ENCODE peak calls at places on chromosomes 3 and 15, in four cellular contexts. N, A, W and H are unnamed samples.
A peak's percentile ranks its signal among the peaks of the same experiment; 100 is the strongest.

GRCh38 chr3:194095464-194095863 is 40.5 kb upstream of the HES1 start:
- DNase-seq in A (no peak), N (no peak), W (no peak), H (no peak)

GRCh38 chr15:42289166-42289565 is 15.9 kb upstream of the TMEM87A start:
- DNase-seq in N (no peak), A (no peak), W (no peak), H (no peak)

GRCh38 chr3:186042521-186043202 is 66.2 kb downstream of the ETV5 start:
- DNase-seq in A (no peak), W (no peak), N (no peak), H (no peak)

GRCh38 chr3:30628188-30628930 is 22.0 kb downstream of the TGFBR2 start:
- DNase-seq in W (no peak), A (no peak), N (no peak), H (no peak)

GRCh38 chr3:52298147-52299098 is 10.8 kb downstream of the GLYCTK start:
- DNase-seq in A (no peak), N (peak; percentile 51), W (no peak), H (no peak)

GRCh38 chr15:92020765-92021164 is 167.3 kb downstream of the SLCO3A1 start:
- DNase-seq in W (no peak), A (no peak), N (no peak), H (no peak)

GRCh38 chr3:57060089-57060829 is at the start of gene SPATA12:
- DNase-seq in N (no peak), A (no peak), W (peak; percentile 83), H (no peak)

GRCh38 chr15:90240856-90241255 is 6.8 kb downstream of the GDPGP1 start:
- DNase-seq in N (no peak), W (no peak), A (no peak), H (no peak)

GRCh38 chr15:70523192-70523591 is 240.2 kb downstream of the UACA start:
- DNase-seq in N (no peak), W (no peak), A (no peak), H (no peak)

GRCh38 chr3:46656778-46657556 is 36.5 kb downstream of the ALS2CL start:
- DNase-seq in N (no peak), W (no peak), A (no peak), H (no peak)

GRCh38 chr3:113088616-113089015 is 97.8 kb downstream of the GTPBP8 start:
- DNase-seq in W (no peak), A (no peak), N (no peak), H (no peak)

GRCh38 chr3:125240496-125240895 is 27.9 kb upstream of the SLC12A8 start:
- DNase-seq in W (no peak), N (no peak), A (no peak), H (no peak)

GRCh38 chr15:45333550-45333949 is 44.8 kb downstream of the GATM start:
- DNase-seq in W (no peak), A (no peak), N (peak; percentile 21), H (no peak)

GRCh38 chr3:4533489-4534443 is 40.6 kb downstream of the ITPR1 start:
- DNase-seq in W (no peak), A (no peak), N (no peak), H (no peak)

GRCh38 chr3:135237371-135237770 is 442.3 kb downstream of the EPHB1 start:
- DNase-seq in N (no peak), A (no peak), W (no peak), H (no peak)
- TF ChIP-seq CTCF in N (no peak), A (no peak), W (no peak), H (no peak)

GRCh38 chr3:141402476-141403171 is 34.3 kb downstream of the ZBTB38 start:
- DNase-seq in N (peak; percentile 76), W (peak; percentile 71), A (peak; percentile 43), H (peak; percentile 64)
- TF ChIP-seq CTCF in N (no peak), W (no peak), A (no peak), H (no peak)

GRCh38 chr15:72202302-72202701 is 4.7 kb upstream of the GRAMD2A start:
- DNase-seq in N (no peak), A (no peak), W (no peak), H (no peak)
- TF ChIP-seq CTCF in N (no peak), A (no peak), W (no peak), H (no peak)

GRCh38 chr3:129162729-129163579 is 2.1 kb upstream of the ISY1 start:
- DNase-seq in W (no peak), N (no peak), A (no peak), H (no peak)
- TF ChIP-seq CTCF in W (no peak), N (peak; percentile 24), A (peak; percentile 14), H (peak; percentile 23)

GRCh38 chr3:171472552-171472951 is 12.3 kb upstream of the TNIK start:
- DNase-seq in N (no peak), W (no peak), A (no peak), H (no peak)
- TF ChIP-seq CTCF in N (no peak), W (no peak), A (no peak), H (no peak)

DNA sequence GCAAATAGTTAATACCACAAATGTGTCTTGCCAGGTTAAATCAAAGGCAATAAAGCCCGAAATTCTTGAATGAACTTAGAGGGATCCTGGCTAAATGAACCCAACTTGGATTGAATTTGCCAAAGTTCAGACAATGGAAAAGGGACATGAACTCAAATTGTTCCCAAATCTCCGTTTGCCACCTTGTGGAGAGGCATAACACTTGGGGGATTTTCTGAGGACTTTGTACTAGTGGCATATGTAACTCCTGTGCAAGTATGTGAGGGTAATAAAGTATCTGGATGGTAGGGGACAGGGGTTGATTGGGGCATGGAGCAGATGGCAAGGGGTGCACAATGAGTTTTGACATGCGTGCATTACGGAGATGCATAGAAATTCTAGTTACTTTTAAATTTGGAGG is 1.3 kb upstream of the TCAIM start:
- DNase-seq in N (peak; percentile 17), A (no peak), W (no peak), H (no peak)
- TF ChIP-seq CTCF in N (no peak), A (no peak), W (no peak), H (no peak)

DNA sequence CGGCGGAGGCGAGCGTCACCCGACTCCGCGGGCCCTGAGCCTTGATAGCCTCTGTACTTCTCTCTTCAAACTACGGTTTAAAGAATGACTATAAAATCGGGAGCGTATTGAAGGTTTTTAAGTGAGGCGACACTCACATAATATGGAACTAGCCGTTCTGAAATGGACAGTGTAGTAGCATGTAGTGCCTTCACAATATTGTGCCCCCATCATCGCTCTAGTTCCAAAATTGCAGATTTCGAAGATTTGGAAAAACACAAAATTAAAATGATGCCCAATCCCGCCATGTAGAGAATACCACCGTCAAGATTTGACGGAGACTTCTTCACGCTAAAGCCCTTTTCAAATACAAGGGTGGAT is 330 bp upstream of the TAMM41 start:
- DNase-seq in N (no peak), A (no peak), W (no peak), H (no peak)
- TF ChIP-seq CTCF in N (no peak), A (no peak), W (no peak), H (no peak)

DNA sequence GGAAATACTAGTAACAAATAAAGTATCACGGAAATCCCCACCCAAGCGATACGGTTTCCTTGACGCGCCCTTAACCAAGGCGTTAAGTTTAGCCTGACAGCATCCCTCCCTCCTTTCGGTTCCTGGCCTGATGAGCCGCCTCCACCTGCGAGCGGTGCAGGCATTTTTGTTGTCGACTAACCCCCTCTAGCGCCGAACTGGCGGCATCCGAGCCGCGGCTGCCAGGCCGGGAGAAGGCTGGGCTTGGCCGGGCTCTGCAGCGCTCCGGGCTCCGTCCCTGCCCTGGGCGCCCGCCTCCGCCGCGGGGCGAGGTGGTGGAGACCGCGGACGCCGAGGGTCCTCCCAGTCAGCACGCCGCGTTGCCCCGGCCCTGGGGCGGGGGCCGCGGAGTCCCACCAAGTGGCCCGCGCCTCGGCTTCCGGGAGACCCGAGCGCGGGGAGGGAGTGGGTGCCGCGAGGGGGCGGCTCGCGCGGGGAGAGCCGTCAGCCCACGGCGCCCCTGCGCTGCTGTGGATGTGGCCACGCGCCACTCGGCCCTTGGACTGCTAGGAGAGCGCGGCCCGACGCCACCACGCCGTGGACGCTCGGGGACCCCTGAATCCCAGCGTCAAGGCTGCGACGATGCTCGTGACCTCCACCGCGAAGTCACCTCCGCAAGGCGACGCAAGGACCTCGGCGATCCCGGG is 1.1 kb upstream of the EPHA6 start:
- DNase-seq in N (peak; percentile 87), A (peak; percentile 87), W (peak; percentile 57), H (peak; percentile 90)
- TF ChIP-seq CTCF in N (peak; percentile 66), A (peak; percentile 83), W (peak; percentile 19), H (peak; percentile 80)

DNA sequence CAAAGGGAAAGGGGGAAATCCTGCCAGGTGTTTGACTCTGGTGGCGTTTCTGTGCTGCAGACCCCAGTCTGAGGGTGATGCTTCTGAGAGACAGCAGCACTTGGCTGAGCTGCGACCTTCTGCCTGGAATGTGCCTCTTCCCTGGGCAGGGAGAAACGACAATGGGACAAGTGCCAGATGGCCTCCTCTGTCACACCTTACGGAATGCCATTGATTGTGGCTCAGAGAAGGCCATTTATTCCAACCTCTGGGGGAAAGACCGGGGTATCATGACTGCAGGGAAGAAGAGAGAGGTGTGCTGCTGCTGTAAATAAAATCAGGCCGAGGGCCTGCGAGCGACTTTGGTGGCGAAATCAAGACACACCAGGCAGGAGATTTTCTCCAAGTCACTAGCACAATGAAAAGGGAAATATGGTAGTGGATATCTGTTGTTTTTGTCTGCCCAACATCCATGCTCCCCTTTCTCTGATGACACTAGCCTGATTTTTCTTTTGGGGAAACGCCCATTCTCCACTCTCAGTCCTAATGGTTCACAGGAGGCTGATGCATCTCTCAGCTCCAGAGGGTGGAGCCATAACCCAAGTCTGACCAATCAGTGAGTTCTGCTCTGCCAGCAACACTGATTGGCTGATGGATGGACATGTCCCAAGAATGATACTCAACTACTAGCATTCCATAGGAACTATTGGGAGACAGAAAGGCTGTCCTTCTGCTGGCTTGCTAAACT is 336.1 kb downstream of the FOXP1 start:
- DNase-seq in N (peak; percentile 80), A (no peak), W (no peak), H (no peak)
- TF ChIP-seq CTCF in N (no peak), A (no peak), W (no peak), H (no peak)